ENCODE peak calls at places on chromosome 19, in five cellular contexts. I is T-helper 17 cell; Q is choroid plexus epithelial cell; U is HTR-8/SVneo; J is activated naive CD4-positive, alpha-beta T cell. D is an unnamed sample.

GRCh38 chr19:30556230-30556711 is 184.1 kb downstream of the ZNF536 start:
- DNase-seq in U (no peak), Q (no peak), J (no peak), I (no peak), D (no peak)

GRCh38 chr19:23263870-23264590 is 13.8 kb upstream of the ZNF724 start:
- DNase-seq in Q (peak), J (no peak), I (no peak), U (no peak), D (no peak)

GRCh38 chr19:43809762-43810696 is 7.8 kb upstream of the LYPD5 start:
- DNase-seq in I (no peak), Q (peak), U (peak), J (no peak), D (no peak)

GRCh38 chr19:45161715-45162463 is 1.1 kb upstream of the NKPD1 start:
- DNase-seq in U (no peak), Q (peak), J (no peak), I (no peak), D (no peak)

GRCh38 chr19:14343286-14343685 is 38.0 kb upstream of the ADGRE5 start:
- DNase-seq in I (no peak), U (no peak), J (no peak), Q (no peak), D (no peak)

GRCh38 chr19:49488863-49489537 is 1.6 kb downstream of the RPL13A start:
- DNase-seq in Q (no peak), I (no peak), J (no peak), U (no peak), D (no peak)

GRCh38 chr19:56765107-56765506 is 75.4 kb downstream of the PEG3 start:
- DNase-seq in J (no peak), U (no peak), I (no peak), Q (no peak), D (no peak)

GRCh38 chr19:39160523-39160861 is 34.9 kb downstream of the PAK4 start:
- DNase-seq in J (no peak), I (no peak), Q (peak), U (no peak), D (no peak)

GRCh38 chr19:6219592-6220290 is 60.0 kb downstream of the MLLT1 start:
- DNase-seq in J (no peak), Q (no peak), I (no peak), U (no peak), D (no peak)

GRCh38 chr19:1383311-1384084 is at the start of gene NDUFS7:
- DNase-seq in J (peak), U (peak), I (peak), Q (peak), D (peak)

GRCh38 chr19:54001496-54001895 is 10.1 kb downstream of the CACNG6 start:
- DNase-seq in Q (no peak), J (no peak), I (no peak), U (no peak), D (no peak)

GRCh38 chr19:57118848-57119247 is 937 bp upstream of the USP29 start:
- DNase-seq in J (no peak), I (no peak), U (no peak), Q (no peak), D (no peak)

GRCh38 chr19:55176116-55176515 is 4.0 kb downstream of the SYT5 start:
- DNase-seq in I (no peak), Q (no peak), J (no peak), U (no peak), D (no peak)

GRCh38 chr19:42090687-42091086 is 14.7 kb downstream of the ZNF574 start:
- DNase-seq in I (no peak), J (no peak), U (no peak), Q (no peak), D (no peak)

GRCh38 chr19:53511933-53512374 is 26.0 kb upstream of the ZNF331 start:
- DNase-seq in Q (peak), J (peak), U (peak), I (no peak), D (peak)

GRCh38 chr19:15433519-15434069 is 14.8 kb upstream of the AKAP8L start:
- DNase-seq in J (no peak), I (no peak), Q (no peak), U (no peak), D (no peak)

GRCh38 chr19:35006342-35006998 is 6.3 kb downstream of the GRAMD1A start:
- DNase-seq in Q (peak), U (no peak), J (no peak), I (no peak), D (no peak)